ENCODE peak calls at places on chromosomes 5 and 9, in ten cellular contexts. X, H, T, G, I, Y, F, C, V and W are unnamed samples. For H3K4me1, the result is how much of the 10 kb centered on the place peaks cover.

GRCh38 chr5:96893342-96893741 is 17.0 kb downstream of the ERAP2 start:
- DNase-seq in I (no peak), T (no peak), C (no peak), F (no peak), V (no peak), Y (no peak), X (no peak), G (no peak), H (no peak), W (no peak)

GRCh38 chr5:91146221-91146620 is 236.9 kb downstream of the ARRDC3 start:
- DNase-seq in G (no peak), H (no peak), F (no peak), I (no peak), X (no peak), Y (no peak), V (no peak), C (no peak), T (no peak), W (no peak)

GRCh38 chr5:175487514-175488222 is 9.3 kb downstream of the SFXN1 start:
- DNase-seq in H (no peak), X (no peak), F (no peak), G (no peak), V (no peak), I (no peak), C (no peak), Y (no peak), T (no peak), W (no peak)

GRCh38 chr5:173689713-173690360 is 73.4 kb upstream of the BOD1 start:
- DNase-seq in V (no peak), H (no peak), X (peak), F (no peak), G (no peak), I (no peak), T (no peak), C (peak), Y (no peak), W (peak)

GRCh38 chr5:51386916-51387853 is 3.9 kb downstream of the ISL1 start:
- DNase-seq in G (no peak), F (no peak), X (no peak), Y (peak), H (no peak), C (peak), T (no peak), I (no peak), V (peak), W (peak)

GRCh38 chr5:7789567-7789966 is 61.4 kb downstream of the CFAP90 start:
- DNase-seq in X (no peak), F (no peak), T (no peak), V (no peak), C (no peak), Y (no peak), H (no peak), I (no peak), G (no peak), W (no peak)

GRCh38 chr5:168177831-168178450 is 113.5 kb upstream of the WWC1 start:
- DNase-seq in X (no peak), I (no peak), F (no peak), Y (peak), T (no peak), H (no peak), G (no peak), C (peak), V (peak), W (no peak)

GRCh38 chr9:90642570-90643539 is at the start of gene DIRAS2:
- DNase-seq in T (peak), H (peak), Y (peak), V (no peak), X (peak), F (no peak), G (peak), I (no peak), C (peak), W (peak)

GRCh38 chr5:159341914-159342313 is 11.6 kb upstream of the IL12B start:
- DNase-seq in X (peak), F (peak), G (peak), C (peak), V (no peak), I (no peak), Y (no peak), T (peak), H (peak), W (no peak)

GRCh38 chr9:35716236-35716635 is 15.8 kb downstream of the TLN1 start:
- DNase-seq in X (no peak), C (no peak), T (no peak), F (no peak), Y (no peak), G (no peak), I (no peak), H (no peak), V (peak), W (no peak)

GRCh38 chr5:59496524-59497134 is 396.9 kb downstream of the PDE4D start:
- DNase-seq in X (no peak), Y (peak), I (no peak), F (peak), G (peak), H (no peak), T (no peak), C (no peak), V (no peak), W (no peak)

GRCh38 chr9:119289740-119290139 is 79.5 kb downstream of the BRINP1 start:
- DNase-seq in F (peak), I (no peak), X (peak), Y (peak), T (peak), C (peak), H (no peak), G (no peak), V (no peak), W (peak)

GRCh38 chr9:32350682-32351081 is 33.8 kb upstream of the ACO1 start:
- DNase-seq in V (no peak), X (no peak), G (no peak), T (no peak), C (no peak), H (no peak), Y (peak), F (no peak), I (no peak), W (no peak)

GRCh38 chr5:37197340-37198050 is 51.7 kb downstream of the CPLANE1 start:
- DNase-seq in X (no peak), C (no peak), G (no peak), T (no peak), H (no peak), F (no peak), Y (peak), V (no peak), I (no peak), W (no peak)

GRCh38 chr9:94553029-94553938 is 1.6 kb upstream of the PCAT7 start:
- DNase-seq in I (no peak), F (no peak), T (no peak), G (no peak), C (no peak), H (no peak), Y (peak), X (peak), V (no peak), W (peak)

GRCh38 chr5:13107553-13107952 is 836.9 kb downstream of the DNAH5 start:
- DNase-seq in H (no peak), Y (no peak), V (no peak), T (no peak), I (no peak), X (no peak), G (no peak), C (no peak), F (no peak), W (no peak)

GRCh38 chr5:181039961-181040915 is at the start of gene BTNL9:
- DNase-seq in X (no peak), V (no peak), Y (no peak), C (no peak), H (no peak), I (peak), T (no peak), F (no peak), G (peak), W (no peak)

GRCh38 chr5:106874974-106875373 is 795.8 kb downstream of the EFNA5 start:
- DNase-seq in X (no peak), H (no peak), V (no peak), F (no peak), T (no peak), C (no peak), G (no peak), Y (no peak), I (no peak), W (no peak)

GRCh38 chr5:97735209-97735608 is 552.2 kb upstream of the RIOK2 start:
- DNase-seq in C (no peak), G (no peak), H (no peak), I (no peak), Y (no peak), V (no peak), T (no peak), X (no peak), F (no peak), W (no peak)

GRCh38 chr9:105964171-105964570 is 269.8 kb downstream of the TMEM38B start:
- DNase-seq in Y (no peak), F (no peak), X (no peak), I (no peak), C (no peak), T (no peak), G (no peak), V (no peak), H (no peak), W (no peak)

GRCh38 chr5:123874600-123875201 is 362.7 kb downstream of the CSNK1G3 start:
- DNase-seq in T (no peak), F (no peak), I (no peak), H (no peak), Y (peak), X (no peak), V (no peak), C (no peak), G (no peak), W (no peak)

DNA sequence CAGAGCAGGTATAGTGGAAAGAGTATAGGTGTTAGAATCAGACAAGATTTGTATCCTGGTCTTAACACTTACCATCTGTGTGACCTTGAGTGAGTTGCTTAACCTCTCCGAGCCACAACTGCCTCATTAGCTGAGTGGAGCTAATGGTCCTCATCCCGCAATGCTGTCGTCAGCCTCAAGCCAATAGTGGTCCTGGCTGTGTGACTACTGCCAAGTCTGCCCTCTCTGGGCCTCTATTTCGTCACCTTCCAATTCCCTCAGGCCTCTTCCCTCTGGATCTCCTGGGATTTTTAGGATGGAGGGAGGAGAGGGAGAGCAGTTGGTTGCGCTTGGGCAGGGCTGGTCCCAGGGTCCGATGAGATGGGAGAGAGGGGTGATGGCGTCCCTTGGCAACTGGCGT is 41.6 kb downstream of the STOM start:
- DNase-seq in H (no peak), V (no peak), G (no peak), I (no peak), X (no peak), Y (no peak), F (no peak), T (no peak), C (no peak), W (no peak)
- H3K4me1 ChIP-seq in H (under half), V (half or more), G (under half), I (half or more), X (under half), Y (under half), F (under half), T (under half), C (under half), W (under half)

GRCh38 chr9:130040901-130041647 is 1.9 kb downstream of the FNBP1 start:
- DNase-seq in X (no peak), F (no peak), I (no peak), V (peak), T (no peak), Y (no peak), G (no peak), C (no peak), H (no peak), W (no peak)

GRCh38 chr9:130042406-130042930 is 521 bp downstream of the FNBP1 start:
- DNase-seq in X (peak), G (peak), H (no peak), T (no peak), I (no peak), Y (peak), V (peak), C (peak), F (peak), W (peak)

GRCh38 chr9:130043654-130044623 is 950 bp upstream of the FNBP1 start:
- DNase-seq in X (peak), Y (peak), V (peak), C (peak), H (no peak), G (peak), F (peak), I (no peak), T (peak), W (peak)

GRCh38 chr9:130042931-130043653 is at the start of gene FNBP1:
- DNase-seq in C (peak), T (peak), X (peak), H (peak), Y (peak), G (peak), I (no peak), V (peak), F (peak), W (peak)

DNA sequence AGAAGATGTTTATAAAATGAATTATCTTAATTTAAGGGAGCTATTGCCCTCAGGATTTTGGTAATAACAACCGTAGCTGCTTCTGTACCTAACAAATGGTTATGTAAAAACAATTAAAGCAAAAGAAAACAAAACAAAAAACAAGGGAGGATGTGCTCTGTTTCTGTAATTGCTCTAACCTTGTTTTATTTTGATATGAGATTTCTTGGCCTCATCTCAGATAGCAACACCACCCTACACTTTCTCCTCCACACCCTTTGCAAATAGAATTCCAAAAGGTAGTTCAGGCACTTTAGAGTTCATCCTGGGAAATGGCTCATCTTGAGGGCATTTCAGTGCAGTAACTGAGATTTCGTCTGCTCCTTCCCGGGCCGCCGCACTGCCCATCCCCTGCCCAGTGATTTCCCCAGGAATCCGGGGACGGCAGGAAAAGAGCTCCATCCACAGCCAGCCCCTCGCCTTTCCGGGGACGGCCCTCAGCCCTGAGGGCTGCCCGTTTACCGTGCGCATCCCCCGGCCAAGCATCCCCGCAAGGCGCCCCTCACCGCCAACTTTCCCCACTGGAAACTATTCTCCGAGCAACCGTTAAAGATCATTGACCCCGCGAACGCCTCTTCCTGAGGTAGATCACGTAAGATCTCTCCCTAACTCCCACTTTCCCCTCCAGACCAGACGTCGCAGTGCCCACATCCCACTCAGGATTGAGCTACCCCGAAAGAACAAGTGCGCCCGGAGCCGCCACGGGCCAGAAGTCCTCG is 1.2 kb downstream of the FNBP1 start:
- DNase-seq in G (peak), H (no peak), Y (peak), I (no peak), T (no peak), X (no peak), C (peak), V (peak), F (no peak), W (no peak)
- TF ChIP-seq POLR2AphosphoS5 in G (peak), H (no peak), Y (no peak), I (peak), T (no peak), X (no peak), C (no peak), V (no peak), F (no peak), W (no peak)

DNA sequence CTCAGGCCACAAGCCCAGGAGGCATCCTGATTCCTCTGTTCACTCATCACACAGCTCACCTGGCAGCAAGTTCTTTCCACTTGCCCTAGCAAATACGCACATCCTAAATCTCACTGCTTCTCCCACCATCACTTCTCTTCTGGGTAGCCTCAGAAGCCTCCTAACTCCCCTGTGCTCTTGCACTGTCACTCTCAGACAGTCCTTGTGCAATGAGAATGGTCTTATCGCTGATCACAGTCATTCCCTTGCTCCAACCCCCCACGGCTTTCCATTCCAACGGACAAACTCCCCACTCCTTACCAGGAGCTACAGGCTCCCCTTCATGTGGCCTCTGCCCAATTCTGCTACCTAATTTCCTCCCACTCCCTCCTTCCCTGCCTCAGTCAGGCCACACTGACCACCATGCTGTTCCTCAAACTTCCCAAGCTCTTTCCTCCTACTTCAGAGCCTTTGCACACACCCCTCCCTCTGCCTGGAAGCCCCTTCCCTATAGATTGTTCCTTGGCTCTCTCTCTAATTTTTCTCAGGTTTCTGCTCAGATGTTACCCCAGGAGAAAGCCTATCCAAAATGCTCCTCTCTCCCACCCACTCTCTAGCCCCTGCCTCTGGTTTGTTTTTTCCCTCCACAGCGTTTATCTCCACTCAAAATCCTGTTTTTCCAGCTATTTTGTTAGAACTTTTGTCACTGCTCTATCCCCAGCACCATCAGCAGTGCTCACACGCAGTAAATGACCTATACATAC is 34.1 kb upstream of the TNFAIP8 start:
- DNase-seq in X (no peak), T (no peak), V (no peak), G (no peak), C (no peak), F (peak), H (no peak), Y (no peak), I (no peak), W (no peak)
- H3K4me1 ChIP-seq in X (under half), T (under half), V (under half), G (half or more), C (under half), F (half or more), H (under half), Y (under half), I (under half), W (under half)

DNA sequence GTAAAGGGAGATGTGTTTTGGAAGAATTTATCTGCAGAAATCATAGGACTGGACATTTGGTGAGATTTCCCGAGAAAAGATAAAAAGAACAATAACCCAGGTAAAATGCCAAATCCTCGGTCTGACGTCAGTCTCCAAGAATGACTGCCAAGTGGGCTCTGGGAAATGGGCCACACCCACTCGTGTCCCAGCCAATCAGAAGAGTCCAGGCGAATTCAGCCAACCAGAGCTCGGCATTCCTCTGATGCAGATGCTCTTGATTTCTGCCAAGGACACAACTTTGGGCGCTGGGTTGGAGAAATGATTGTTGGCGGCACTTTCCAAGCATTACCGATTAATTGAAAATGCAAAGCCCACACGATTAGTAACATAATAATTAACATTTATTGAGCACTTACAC is 73.3 kb downstream of the FGF18 start:
- DNase-seq in Y (peak), F (peak), T (no peak), C (peak), I (no peak), G (no peak), V (no peak), X (no peak), H (no peak), W (no peak)
- TF ChIP-seq POLR2AphosphoS5 in Y (no peak), F (no peak), T (no peak), C (no peak), I (no peak), G (no peak), V (no peak), X (no peak), H (no peak), W (no peak)

GRCh38 chr5:94248175-94248875 is 370.1 kb downstream of the KIAA0825 start:
- DNase-seq in T (no peak), I (no peak), X (no peak), C (no peak), H (no peak), Y (no peak), G (no peak), F (no peak), V (no peak), W (no peak)
- H3K4me1 ChIP-seq in T (under half), I (under half), X (under half), C (under half), H (under half), Y (under half), G (under half), F (under half), V (under half), W (under half)

GRCh38 chr9:113492343-113493079 is 29.0 kb downstream of the RGS3 start:
- DNase-seq in T (no peak), X (no peak), Y (no peak), G (no peak), F (no peak), H (peak), I (no peak), V (peak), C (no peak), W (no peak)

GRCh38 chr9:113485761-113486115 is 22.2 kb downstream of the RGS3 start:
- DNase-seq in Y (no peak), C (no peak), X (no peak), T (no peak), I (no peak), G (no peak), F (no peak), V (peak), H (no peak), W (no peak)

GRCh38 chr9:113488071-113488470 is 24.5 kb downstream of the RGS3 start:
- DNase-seq in H (no peak), F (no peak), Y (no peak), I (no peak), G (no peak), V (no peak), T (no peak), X (peak), C (no peak), W (peak)

GRCh38 chr9:113486327-113486726 is 22.8 kb downstream of the RGS3 start:
- DNase-seq in T (no peak), H (no peak), I (no peak), G (no peak), V (peak), X (peak), F (no peak), C (no peak), Y (no peak), W (no peak)

GRCh38 chr9:113488490-113488889 is 25.0 kb downstream of the RGS3 start:
- DNase-seq in C (no peak), I (no peak), X (peak), H (no peak), F (no peak), V (peak), T (no peak), G (no peak), Y (no peak), W (no peak)
- TF ChIP-seq POLR2AphosphoS5 in C (no peak), I (peak), X (no peak), H (no peak), F (no peak), V (peak), T (peak), G (no peak), Y (no peak), W (no peak)

GRCh38 chr9:98971168-98971914 is 27.6 kb downstream of the COL15A1 start:
- DNase-seq in X (no peak), V (no peak), H (no peak), F (peak), G (no peak), I (no peak), Y (no peak), T (no peak), C (no peak), W (no peak)
- H3K4me1 ChIP-seq in X (under half), V (half or more), H (under half), F (under half), G (under half), I (under half), Y (under half), T (under half), C (under half), W (under half)